ENCODE peak calls at places on chromosome 15, in four cellular contexts. R, J, O and E are unnamed samples.

GRCh38 chr15:81492303-81492702 is 118.3 kb upstream of the TMC3 start:
- DNase-seq in O (no peak), R (no peak), J (no peak), E (no peak)

GRCh38 chr15:67838789-67839332 is 984 bp downstream of the RNU6-1 start:
- DNase-seq in O (peak; percentile 31), J (peak; percentile 26), R (no peak), E (peak; percentile 79)

GRCh38 chr15:45646220-45646619 is 11.4 kb downstream of the SQOR start:
- DNase-seq in J (no peak), O (no peak), R (no peak), E (no peak)

GRCh38 chr15:98649621-98649995 is 1.3 kb downstream of the IGF1R start:
- DNase-seq in O (peak; percentile 5), J (no peak), R (no peak), E (no peak)

GRCh38 chr15:78170848-78171773 is 21.9 kb downstream of the IDH3A start:
- DNase-seq in J (peak; percentile 50), R (no peak), O (no peak), E (no peak)

GRCh38 chr15:94703591-94703990 is 472.2 kb downstream of the MCTP2 start:
- DNase-seq in J (no peak), O (no peak), R (no peak), E (no peak)

GRCh38 chr15:28984421-28985375 is 98.9 kb downstream of the APBA2 start:
- DNase-seq in R (no peak), O (peak; percentile 9), J (no peak), E (peak; percentile 26)

GRCh38 chr15:50315814-50316630 is 39.0 kb downstream of the GABPB1 start:
- DNase-seq in O (no peak), R (no peak), J (no peak), E (no peak)

DNA sequence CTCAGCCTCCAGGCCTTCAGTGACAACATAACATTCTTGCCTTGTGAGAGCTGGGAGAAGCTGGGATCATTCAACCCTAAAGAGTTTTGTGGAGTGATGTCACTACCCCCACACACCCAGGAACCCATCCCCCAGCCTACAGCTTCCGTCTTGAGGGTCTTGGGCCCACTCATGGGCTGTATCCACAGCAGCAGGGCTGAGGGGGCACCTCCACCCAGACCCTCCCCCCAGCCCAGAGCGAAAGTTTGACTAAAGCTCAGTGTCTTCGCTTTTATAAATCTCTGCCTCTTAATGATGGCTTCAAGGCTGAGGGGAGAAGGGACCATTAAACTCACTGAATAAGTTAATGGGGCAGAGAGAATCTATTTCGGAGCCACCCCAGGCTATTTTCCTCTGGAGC is 23.8 kb downstream of the NTRK3 start:
- DNase-seq in O (no peak), J (no peak), R (no peak), E (no peak)
- H3K4me3 ChIP-seq in O (no peak overlapping the region), J (no peak overlapping the region), R (no peak overlapping the region), E (no peak overlapping the region)

DNA sequence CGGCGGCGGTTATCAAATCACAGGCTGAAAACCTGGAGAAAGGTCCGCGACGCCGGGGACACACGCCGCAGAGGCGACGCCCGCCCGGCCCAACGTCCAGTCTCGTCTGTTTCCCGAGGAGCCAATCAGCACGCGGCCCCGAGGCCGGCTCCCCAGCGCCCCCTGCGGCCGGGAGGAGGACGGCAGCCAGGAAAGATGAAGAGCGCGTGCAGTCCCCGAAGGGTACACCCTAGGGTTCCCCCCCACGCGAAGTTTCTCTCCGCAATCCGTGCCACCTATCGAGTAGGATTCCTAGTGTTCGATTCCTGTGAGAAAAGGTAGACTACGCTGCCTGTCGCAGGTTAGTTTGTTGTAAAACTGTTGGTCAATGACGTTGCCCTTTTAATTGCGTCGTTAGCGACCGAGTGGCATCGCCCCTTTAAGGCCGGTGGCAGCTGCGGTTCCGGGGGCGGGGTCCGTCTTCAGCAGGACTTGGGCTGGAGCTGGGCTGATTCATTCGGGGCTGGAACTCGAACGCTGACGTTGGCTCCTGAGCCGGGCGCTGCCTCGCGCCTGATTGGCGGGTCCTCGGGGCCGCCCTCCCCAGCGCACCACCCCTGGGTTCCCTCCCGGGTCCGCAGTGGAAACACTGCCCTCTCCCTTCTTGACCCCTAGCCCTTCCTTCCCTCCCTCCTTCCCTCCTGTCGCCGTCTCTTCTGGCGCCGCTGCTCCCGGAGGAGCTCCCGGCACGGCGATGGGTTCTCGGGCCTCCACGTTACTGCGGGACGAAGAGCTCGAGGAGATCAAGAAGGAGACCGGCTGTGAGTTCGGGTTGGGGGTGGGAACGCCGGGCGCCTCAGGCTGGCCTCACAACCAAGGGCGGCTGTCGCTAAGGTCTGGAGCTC is at the start of the genes CHP1 and EXD1:
- DNase-seq in J (peak; percentile 96), O (peak; percentile 96), R (peak; percentile 86), E (peak; percentile 98)
- TF ChIP-seq POLR2A in J (peak; percentile 95), O (peak; percentile 78), R (peak; percentile 79), E (no peak)

DNA sequence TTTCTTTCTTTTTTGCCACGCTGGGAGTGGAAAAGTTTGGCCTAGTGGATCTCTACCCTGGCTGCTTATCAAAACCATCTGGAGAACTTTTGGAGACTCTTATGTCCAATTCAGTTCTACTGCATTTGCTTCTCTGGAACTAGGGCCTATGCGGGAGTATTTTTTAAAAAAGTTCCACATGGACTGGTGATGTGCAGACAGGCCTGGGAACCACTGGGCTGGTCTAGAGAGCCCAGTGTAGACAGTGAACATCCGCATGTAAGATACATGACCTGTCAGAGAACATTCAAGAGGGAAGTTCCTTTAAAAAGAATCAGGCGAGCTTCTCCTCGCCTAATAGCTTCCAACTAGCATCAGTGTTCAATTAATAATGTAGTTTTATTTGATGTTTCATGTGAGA is 301.2 kb upstream of the ICE2 start:
- DNase-seq in J (no peak), R (no peak), O (no peak), E (no peak)
- H3K4me1 ChIP-seq in J (no peaks in the 10 kb centered on the region), R (no peaks in the 10 kb centered on the region), O (peaks cover 7% of the 10 kb centered on the region), E (peaks cover 10% of the 10 kb centered on the region)

GRCh38 chr15:74053941-74054529 is 28.3 kb downstream of the GOLGA6A start:
- DNase-seq in J (peak; percentile 54), O (peak; percentile 80), R (no peak), E (peak; percentile 79)
- H3K4me3 ChIP-seq in J (no peak overlapping the region), O (no peak overlapping the region), R (peak overlapping the region; percentile 34), E (no peak overlapping the region)

GRCh38 chr15:72118400-72118978 is at the start of gene SENP8:
- DNase-seq in R (peak; percentile 76), J (no peak), O (no peak), E (peak; percentile 89)
- TF ChIP-seq POLR2A in R (no peak), J (peak; percentile 8), O (no peak), E (no peak)

GRCh38 chr15:40243126-40243810 is 4.4 kb downstream of the PAK6 start:
- DNase-seq in R (no peak), J (no peak), O (no peak), E (peak; percentile 6)

GRCh38 chr15:40245666-40246065 is 6.8 kb downstream of the PAK6 start:
- DNase-seq in J (no peak), R (no peak), O (no peak), E (no peak)

GRCh38 chr15:40246496-40247275 is 7.8 kb downstream of the PAK6 start:
- DNase-seq in R (no peak), O (no peak), J (no peak), E (no peak)

GRCh38 chr15:40242671-40243070 is 3.8 kb downstream of the PAK6 start:
- DNase-seq in R (no peak), O (no peak), J (no peak), E (no peak)

DNA sequence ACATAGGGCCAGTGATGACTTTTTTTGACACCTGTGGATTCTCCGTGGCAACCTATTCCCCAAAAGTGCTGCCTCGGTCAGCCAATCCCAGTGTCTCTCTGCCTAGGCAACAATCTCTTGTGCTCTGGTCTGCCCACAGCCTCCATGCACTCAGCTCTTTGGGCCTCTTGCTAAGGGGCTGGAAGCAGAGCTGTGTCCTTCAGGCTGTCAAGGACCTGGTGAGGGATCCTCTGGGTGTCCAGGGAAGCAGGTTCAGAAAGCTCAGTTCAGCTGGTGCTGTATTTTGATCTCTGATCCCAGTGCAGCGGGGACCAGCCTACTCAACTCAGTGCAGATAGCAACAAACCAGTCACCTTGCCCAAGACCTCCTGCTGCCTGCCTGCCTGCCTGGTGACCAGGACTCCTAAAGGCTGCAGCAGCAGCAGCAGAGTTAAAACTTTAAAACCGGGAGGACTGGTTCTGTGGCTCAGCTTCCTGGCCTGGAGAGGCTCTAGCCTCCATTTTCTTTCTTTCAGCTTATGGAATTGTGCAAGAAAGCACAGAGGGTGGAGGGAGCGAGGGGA is 6.2 kb downstream of the PAK6 start:
- DNase-seq in J (no peak), O (no peak), R (no peak), E (peak; percentile 7)
- H3K4me1 ChIP-seq in J (no peaks in the 10 kb centered on the region), O (peaks cover 2% of the 10 kb centered on the region), R (peaks cover 50% of the 10 kb centered on the region), E (peaks cover under 1% of the 10 kb centered on the region)

GRCh38 chr15:74133071-74133702 is 2.8 kb downstream of the ISLR2 start:
- DNase-seq in R (no peak), J (no peak), O (no peak), E (no peak)

GRCh38 chr15:74132681-74133070 is 2.3 kb downstream of the ISLR2 start:
- DNase-seq in J (no peak), R (no peak), O (no peak), E (no peak)

GRCh38 chr15:74130849-74131617 is 647 bp downstream of the ISLR2 start:
- DNase-seq in J (peak; percentile 6), R (no peak), O (no peak), E (no peak)

GRCh38 chr15:74130089-74130848 is at the start of gene ISLR2:
- DNase-seq in O (no peak), R (no peak), J (peak; percentile 14), E (no peak)

GRCh38 chr15:74131618-74132191 is 1.3 kb downstream of the ISLR2 start:
- DNase-seq in R (no peak), O (no peak), J (no peak), E (no peak)
- H3K4me3 ChIP-seq in R (no peak overlapping the region), O (no peak overlapping the region), J (no peak overlapping the region), E (no peak overlapping the region)